ENCODE peak calls at places on chromosomes 2 and 18, in nine cellular contexts. Y is H7; B is BJ; Z is lung; G is HCT116; L is CD8-positive, alpha-beta memory T cell; E is tibial artery; V is fibroblast of pulmonary artery; A is heart left ventricle. R is an unnamed sample.

GRCh38 chr2:107338571-107338970 is 452.6 kb upstream of the ST6GAL2 start:
- DNase-seq in Y (no peak), B (no peak), Z (no peak), G (no peak), L (no peak), E (no peak), V (no peak), A (no peak), R (no peak)

GRCh38 chr18:35032113-35032512 is 9.1 kb upstream of the MAPRE2 start:
- DNase-seq in Y (no peak), B (no peak), Z (no peak), G (no peak), L (no peak), E (no peak), V (no peak), A (no peak), R (peak; percentile 67)

GRCh38 chr2:199471443-199472057 is 13.8 kb upstream of the SATB2 start:
- DNase-seq in Y (peak; percentile 93), B (no peak), Z (peak; percentile 56), G (no peak), L (no peak), E (no peak), V (peak; percentile 46), A (peak; percentile 46), R (no peak)

GRCh38 chr2:61554604-61555003 is 16.4 kb upstream of the XPO1 start:
- DNase-seq in Y (no peak), B (no peak), Z (no peak), G (no peak), L (no peak), E (no peak), V (no peak), A (no peak), R (no peak)

GRCh38 chr18:28175047-28175929 is 1.6 kb downstream of the CDH2 start:
- DNase-seq in Y (peak; percentile 66), B (no peak), Z (no peak), G (no peak), L (no peak), E (no peak), V (peak; percentile 65), A (peak; percentile 46), R (no peak)

GRCh38 chr2:222038086-222038802 is 260.6 kb downstream of the PAX3 start:
- DNase-seq in Y (peak; percentile 13), B (no peak), Z (no peak), G (no peak), L (no peak), E (no peak), V (peak; percentile 9), A (no peak), R (no peak)

GRCh38 chr2:54015809-54016703 is 45.3 kb upstream of the PSME4 start:
- DNase-seq in Y (no peak), B (peak; percentile 73), Z (no peak), G (no peak), L (no peak), E (no peak), V (peak; percentile 54), A (no peak), R (no peak)

GRCh38 chr2:99984781-99985525 is 157.4 kb downstream of the AFF3 start:
- DNase-seq in Y (no peak), B (peak; percentile 74), Z (no peak), G (no peak), L (no peak), E (no peak), V (no peak), A (no peak), R (no peak)

GRCh38 chr2:60649721-60650120 is 96.3 kb upstream of the BCL11A start:
- DNase-seq in Y (no peak), B (no peak), Z (no peak), G (no peak), L (no peak), E (no peak), V (no peak), A (no peak), R (no peak)

GRCh38 chr2:62114564-62114963 is 81.4 kb upstream of the B3GNT2 start:
- DNase-seq in Y (no peak), B (no peak), Z (no peak), G (no peak), L (no peak), E (no peak), V (no peak), A (peak; percentile 20), R (no peak)

GRCh38 chr2:147538088-147538487 is 306.7 kb upstream of the ACVR2A start:
- DNase-seq in Y (no peak), B (peak; percentile 50), Z (no peak), G (no peak), L (no peak), E (no peak), V (no peak), A (no peak), R (no peak)

DNA sequence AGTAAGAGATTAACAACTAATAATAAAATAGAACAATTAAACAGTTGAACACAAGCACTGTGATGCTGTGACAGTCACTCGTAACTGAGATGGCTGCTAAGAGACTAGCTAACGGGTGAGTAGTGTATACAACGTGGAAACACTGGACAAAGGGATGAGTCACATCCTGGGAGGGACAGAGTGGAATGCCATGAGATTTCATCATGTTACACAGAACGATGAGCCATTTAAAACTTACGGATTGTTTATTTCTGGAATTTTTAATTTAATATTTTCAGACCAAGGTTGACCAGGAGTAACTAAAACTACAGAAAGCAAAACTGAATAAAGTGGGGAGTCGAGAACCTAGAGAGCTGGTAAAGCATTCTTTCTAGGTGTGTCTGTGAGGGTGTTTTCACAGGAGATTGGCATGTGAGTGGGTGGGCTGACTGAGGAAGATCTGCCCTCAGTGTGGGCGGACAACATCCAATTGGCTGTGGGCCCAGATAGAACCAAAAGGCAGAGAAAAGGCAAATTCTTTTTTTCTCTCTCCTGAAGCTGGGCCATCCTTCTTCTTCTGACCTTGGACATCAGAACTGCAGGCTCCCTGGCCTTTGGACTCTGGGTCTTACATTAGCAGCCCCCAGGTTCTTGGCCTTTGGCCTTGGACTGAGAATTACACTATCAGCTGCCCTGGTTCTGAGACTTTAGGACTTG is 14.6 kb downstream of the TMSB10 start:
- DNase-seq in Y (no peak), B (peak; percentile 90), Z (peak; percentile 52), G (peak; percentile 94), L (peak; percentile 48), E (no peak), V (peak; percentile 98), A (peak; percentile 40), R (no peak)
- H3K4me3 ChIP-seq in Y (no peak overlapping the region), B (peak overlapping the region; percentile 2), Z (no peak overlapping the region), G (peak overlapping the region; percentile 41), L (no peak overlapping the region), E (no peak overlapping the region), V (peak overlapping the region; percentile 43), A (no peak overlapping the region), R (no peak overlapping the region)

DNA sequence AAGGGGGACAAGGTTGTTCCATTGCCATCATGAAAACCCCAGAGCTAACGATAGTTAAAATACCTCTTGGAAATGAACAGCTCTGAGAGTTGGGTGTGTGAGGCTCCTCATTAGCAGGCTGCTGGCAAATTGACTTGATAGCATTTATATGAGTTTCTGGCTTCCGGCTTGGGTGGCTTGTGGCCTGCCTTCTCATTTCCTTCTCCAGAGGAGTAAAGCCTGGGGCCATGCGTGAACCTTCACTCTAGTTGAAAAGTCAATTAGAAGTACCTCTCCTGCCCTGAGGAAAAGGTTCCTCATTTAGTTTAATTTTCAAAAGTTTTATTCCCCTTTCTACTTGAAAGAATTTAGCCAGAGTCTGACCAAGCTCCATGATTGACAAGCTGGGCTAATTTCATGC is 67.1 kb downstream of the MGAT5 start:
- DNase-seq in Y (no peak), B (no peak), Z (no peak), G (no peak), L (peak; percentile 15), E (no peak), V (no peak), A (no peak), R (peak; percentile 82)
- H3K4me3 ChIP-seq in Y (no peak overlapping the region), B (no peak overlapping the region), Z (no peak overlapping the region), G (no peak overlapping the region), L (no peak overlapping the region), E (no peak overlapping the region), V (no peak overlapping the region), A (no peak overlapping the region), R (peak overlapping the region; percentile 3)

GRCh38 chr2:218991674-218992168 is 1.5 kb downstream of the CRYBA2 start:
- DNase-seq in Y (peak; percentile 72), B (no peak), Z (no peak), G (no peak), L (no peak), E (no peak), V (peak; percentile 43), A (no peak), R (no peak)

GRCh38 chr2:218995561-218995960 is 2.3 kb upstream of the CRYBA2 start:
- DNase-seq in Y (no peak), B (no peak), Z (no peak), G (no peak), L (no peak), E (no peak), V (no peak), A (no peak), R (no peak)

GRCh38 chr2:218992196-218992595 is 1.0 kb downstream of the CRYBA2 start:
- DNase-seq in Y (no peak), B (no peak), Z (no peak), G (no peak), L (no peak), E (no peak), V (no peak), A (no peak), R (no peak)

GRCh38 chr2:218992703-218993344 is 398 bp downstream of the CRYBA2 start:
- DNase-seq in Y (peak; percentile 71), B (no peak), Z (no peak), G (no peak), L (no peak), E (no peak), V (no peak), A (no peak), R (no peak)

DNA sequence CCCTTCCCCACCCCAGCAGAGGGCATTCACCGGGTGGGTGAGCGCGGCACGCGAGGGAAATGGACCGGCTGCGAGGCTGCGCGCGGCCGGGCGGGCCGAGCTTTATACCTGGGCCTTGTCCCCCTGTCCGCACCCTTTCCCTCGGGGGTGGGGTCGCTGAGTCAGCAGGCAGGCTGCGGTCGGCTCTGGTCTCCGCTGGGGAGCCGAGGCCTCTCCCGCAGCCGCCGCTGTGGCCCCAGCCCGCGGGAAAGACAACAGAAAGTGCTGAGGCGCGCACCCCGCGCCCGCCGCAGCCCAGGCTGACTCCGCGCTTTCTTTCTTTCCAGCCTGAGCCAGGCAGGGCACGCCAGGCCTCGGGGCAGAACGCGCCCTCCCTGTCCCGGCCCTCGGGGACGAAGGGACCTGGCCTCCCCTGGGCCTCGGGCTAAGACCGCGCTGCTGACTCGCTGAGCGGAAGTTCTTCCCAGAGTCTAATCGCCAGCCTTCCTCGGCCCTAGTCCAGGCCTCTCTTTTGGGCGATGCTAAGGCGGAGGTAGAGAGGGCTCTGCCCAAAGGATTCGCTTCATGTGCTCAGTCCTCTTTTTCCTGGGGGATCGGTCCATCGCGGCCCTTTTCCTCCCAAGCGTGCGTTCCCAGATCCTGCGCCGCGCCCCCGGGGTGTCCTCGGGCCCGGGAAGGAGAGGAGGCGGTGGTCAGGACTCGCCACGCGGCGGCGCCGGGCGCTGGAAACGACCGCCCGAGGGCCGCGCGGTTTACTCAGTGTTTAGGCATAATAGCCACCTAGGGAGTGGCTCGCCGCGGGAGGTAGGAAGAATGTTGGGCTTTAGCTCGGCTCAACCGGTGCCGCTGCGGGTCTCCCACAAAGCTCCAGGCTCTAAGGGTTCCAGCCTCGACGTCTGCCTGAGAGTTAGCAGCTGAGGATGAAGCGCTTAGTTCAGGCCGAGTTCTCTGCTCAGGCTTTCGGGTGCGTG is at the start of gene CRYBA2:
- DNase-seq in Y (peak; percentile 81), B (no peak), Z (no peak), G (no peak), L (no peak), E (no peak), V (peak; percentile 7), A (no peak), R (no peak)
- H3K4me3 ChIP-seq in Y (peak within 1 kb of the TSS; percentile 15), B (peak within 1 kb of the TSS; percentile 29), Z (no peak within 1 kb of the TSS), G (no peak within 1 kb of the TSS), L (no peak within 1 kb of the TSS), E (peak within 1 kb of the TSS; percentile 33), V (peak within 1 kb of the TSS; percentile 17), A (peak within 1 kb of the TSS; percentile 32), R (no peak within 1 kb of the TSS)

GRCh38 chr2:88542668-88543067 is 84.6 kb downstream of the EIF2AK3 start:
- DNase-seq in Y (no peak), B (no peak), Z (no peak), G (no peak), L (no peak), E (no peak), V (no peak), A (no peak), R (no peak)
- H3K4me3 ChIP-seq in Y (no peak overlapping the region), B (no peak overlapping the region), Z (no peak overlapping the region), G (no peak overlapping the region), L (no peak overlapping the region), E (no peak overlapping the region), V (no peak overlapping the region), A (no peak overlapping the region), R (no peak overlapping the region)

R was measured in Jurkat, Clone E6-1.